ENCODE peak calls at places on chromosomes 4 and X, in five cellular contexts. G, L, B, C and Q are unnamed samples.

GRCh38 chrX:18997916-18998315 is 14.0 kb upstream of the PHKA2 start:
- DNase-seq in G (peak), L (no peak), B (no peak), C (no peak), Q (peak)

GRCh38 chrX:46727445-46727844 is 31.5 kb downstream of the SLC9A7 start:
- DNase-seq in G (peak), L (peak), B (no peak), C (no peak), Q (no peak)

GRCh38 chr4:110415451-110415850 is 60.5 kb upstream of the ENPEP start:
- DNase-seq in G (no peak), L (no peak), B (no peak), C (no peak), Q (no peak)

GRCh38 chrX:1108451-1109445 is 103.7 kb downstream of the CRLF2 start:
- DNase-seq in G (no peak), L (no peak), B (no peak), C (no peak), Q (no peak)

GRCh38 chrX:74420194-74421035 is 878 bp upstream of the SLC16A2 start:
- DNase-seq in G (peak), L (peak), B (no peak), C (no peak), Q (peak)

GRCh38 chr4:38034986-38035882 is 75.0 kb downstream of the PTTG2 start:
- DNase-seq in G (peak), L (peak), B (peak), C (no peak), Q (peak)

GRCh38 chr4:77538574-77539157 is 67.0 kb upstream of the CXCL13 start:
- DNase-seq in G (peak), L (peak), B (peak), C (no peak), Q (no peak)

GRCh38 chrX:125826774-125827451 is 339.2 kb downstream of the DCAF12L2 start:
- DNase-seq in G (no peak), L (no peak), B (no peak), C (no peak), Q (peak)

GRCh38 chrX:105553118-105553517 is 269.2 kb upstream of the NRK start:
- DNase-seq in G (no peak), L (no peak), B (no peak), C (no peak), Q (no peak)

GRCh38 chrX:133638285-133638684 is 223.0 kb upstream of the GPC4 start:
- DNase-seq in G (peak), L (peak), B (no peak), C (no peak), Q (no peak)

GRCh38 chrX:16870861-16871584 is 861 bp upstream of the RBBP7 start:
- DNase-seq in G (peak), L (no peak), B (no peak), C (no peak), Q (no peak)

GRCh38 chr4:183408791-183409190 is 35.6 kb upstream of the CDKN2AIP start:
- DNase-seq in G (no peak), L (no peak), B (no peak), C (no peak), Q (peak)

GRCh38 chr4:169407217-169407845 is 136.6 kb upstream of the SH3RF1 start:
- DNase-seq in G (peak), L (peak), B (no peak), C (no peak), Q (no peak)

GRCh38 chrX:69101655-69102251 is 63.5 kb downstream of the PJA1 start:
- DNase-seq in G (no peak), L (no peak), B (no peak), C (no peak), Q (no peak)

GRCh38 chr4:87066403-87067119 is 131.8 kb downstream of the AFF1 start:
- DNase-seq in G (no peak), L (no peak), B (no peak), C (no peak), Q (no peak)

GRCh38 chr4:22514431-22514830 is 1.4 kb downstream of the ADGRA3 start:
- DNase-seq in G (no peak), L (peak), B (no peak), C (no peak), Q (no peak)

GRCh38 chr4:108450236-108450898 is 170.0 kb upstream of the RPL34 start:
- DNase-seq in G (no peak), L (no peak), B (no peak), C (no peak), Q (no peak)

GRCh38 chr4:2408401-2408958 is 10.0 kb downstream of the ZFYVE28 start:
- DNase-seq in G (no peak), L (no peak), B (no peak), C (no peak), Q (peak)

GRCh38 chr4:67954867-67955266 is 8.4 kb downstream of the TMPRSS11A start:
- DNase-seq in G (no peak), L (no peak), B (no peak), C (no peak), Q (no peak)
- TF ChIP-seq EZH2 in G (no peak), L (no peak), B (no peak), C (no peak), Q (no peak)

GRCh38 chrX:3664921-3665320 is 48.5 kb downstream of the PRKX start:
- DNase-seq in G (no peak), L (no peak), B (no peak), C (no peak), Q (no peak)
- TF ChIP-seq CTCF in G (no peak), L (no peak), B (no peak), C (no peak), Q (no peak)

GRCh38 chrX:25003066-25003849 is 12.5 kb downstream of the ARX start:
- DNase-seq in G (no peak), L (no peak), B (no peak), C (no peak), Q (no peak)

GRCh38 chrX:25005382-25006185 is 10.2 kb downstream of the ARX start:
- DNase-seq in G (no peak), L (no peak), B (no peak), C (no peak), Q (no peak)

GRCh38 chrX:25005034-25005381 is 10.8 kb downstream of the ARX start:
- DNase-seq in G (no peak), L (no peak), B (no peak), C (no peak), Q (no peak)

GRCh38 chrX:25004040-25004439 is 11.7 kb downstream of the ARX start:
- DNase-seq in G (no peak), L (no peak), B (no peak), C (no peak), Q (no peak)

DNA sequence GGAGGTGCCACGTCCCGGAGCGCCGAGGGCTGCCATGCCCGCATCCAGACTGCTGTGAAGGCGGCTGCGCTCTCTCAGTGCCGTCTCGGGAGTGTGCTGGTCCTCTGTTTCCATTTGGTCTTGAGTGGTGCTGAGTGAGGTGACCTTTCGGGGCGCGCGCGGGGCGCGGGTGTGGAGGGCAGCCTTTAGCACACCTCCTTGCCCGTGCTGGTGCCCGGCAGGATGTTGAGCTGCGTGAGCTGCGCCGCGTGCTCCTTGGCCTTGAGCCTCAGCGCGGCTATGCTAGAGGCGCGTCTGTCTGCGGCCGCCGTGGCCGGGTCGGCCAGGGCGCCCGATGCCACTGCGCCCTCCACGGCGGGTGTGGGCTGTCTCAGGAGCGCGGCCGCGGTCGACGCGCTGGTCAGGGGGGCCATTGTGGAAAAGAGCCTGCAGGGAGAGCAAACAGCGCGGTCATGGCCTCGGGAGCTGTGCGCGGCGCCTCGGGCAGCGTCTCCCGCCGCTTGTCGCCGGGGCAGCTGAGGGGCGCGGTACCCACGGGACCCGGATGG is 11.2 kb downstream of the ARX start:
- DNase-seq in G (no peak), L (no peak), B (no peak), C (no peak), Q (no peak)
- TF ChIP-seq EZH2 in G (peak), L (no peak), B (no peak), C (no peak), Q (no peak)

DNA sequence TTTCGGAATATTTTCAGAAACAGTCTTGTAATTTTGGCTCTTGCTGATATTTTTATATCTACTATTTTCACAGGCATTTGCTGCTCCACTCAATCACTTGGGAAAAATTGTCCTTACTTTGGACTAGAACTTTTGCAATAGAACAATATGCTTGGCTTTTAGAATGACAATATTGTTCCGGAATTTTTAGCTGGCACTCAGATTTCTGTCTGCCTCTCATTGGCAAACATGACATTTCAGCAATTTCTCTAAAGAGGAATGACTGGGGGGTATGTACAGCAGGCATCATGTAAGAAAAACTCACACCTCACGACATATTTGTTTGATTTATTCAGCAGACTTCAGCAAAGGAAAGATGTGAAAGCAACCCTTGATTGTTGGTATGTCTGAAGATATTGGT is 243.6 kb upstream of the GPRIN3 start:
- DNase-seq in G (no peak), L (no peak), B (no peak), C (no peak), Q (no peak)
- TF ChIP-seq CTCF in G (no peak), L (no peak), B (no peak), C (no peak), Q (no peak)

GRCh38 chrX:25012793-25013592 is 2.8 kb downstream of the ARX start:
- DNase-seq in G (no peak), L (no peak), B (no peak), C (no peak), Q (no peak)
- TF ChIP-seq EZH2 in G (peak), L (peak), B (no peak), C (no peak), Q (no peak)

GRCh38 chr4:90570615-90571014 is 443.4 kb downstream of the CCSER1 start:
- DNase-seq in G (no peak), L (no peak), B (no peak), C (no peak), Q (no peak)
- TF ChIP-seq CTCF in G (no peak), L (no peak), B (no peak), C (no peak), Q (no peak)

DNA sequence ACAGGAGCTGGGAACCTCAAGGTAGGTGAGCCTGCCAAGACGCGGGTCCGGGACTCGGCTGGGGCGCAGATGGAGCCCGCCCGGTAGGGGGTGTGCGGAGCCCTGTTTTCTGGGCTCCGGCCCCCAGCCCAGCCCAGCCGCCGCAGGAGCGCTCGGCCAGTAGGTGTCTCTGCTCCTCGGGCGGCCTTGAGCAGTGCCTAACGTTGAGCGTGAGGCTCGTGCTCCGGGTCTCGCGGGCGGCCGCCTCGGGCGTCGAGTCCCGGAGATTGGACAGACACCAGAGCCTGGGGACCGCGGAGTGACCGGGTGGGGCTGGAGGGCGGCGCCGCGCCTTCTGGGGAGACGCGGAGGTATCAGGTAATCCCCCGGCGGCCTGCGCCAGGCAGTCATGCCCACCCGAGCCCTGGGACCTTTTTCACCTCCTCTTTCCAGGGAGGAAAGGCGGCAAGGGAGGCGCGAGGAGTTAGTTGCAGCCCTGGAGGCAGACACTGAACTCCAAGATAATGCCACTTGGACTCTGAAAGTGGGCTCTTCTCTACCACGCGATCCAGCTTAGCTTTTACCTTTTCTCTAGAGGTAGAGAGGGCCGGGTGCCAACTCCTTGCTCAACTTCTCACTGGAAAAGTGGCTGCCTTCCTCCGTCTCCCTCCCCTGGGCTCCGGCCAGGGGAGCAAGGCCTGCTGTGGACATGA is 14.5 kb upstream of the FGG start:
- DNase-seq in G (peak), L (peak), B (peak), C (no peak), Q (peak)
- TF ChIP-seq EZH2 in G (no peak), L (no peak), B (no peak), C (no peak), Q (no peak)